ENCODE peak calls at places on chromosomes 1 and 21, in nine cellular contexts. D is fibroblast of villous mesenchyme, H is H1, L is pancreas, Q is A549, W is PC-9, J is coronary artery, G is stomach, Y is type B pancreatic cell. I is an unnamed sample.

GRCh38 chr1:88274431-88274830 is 409.6 kb upstream of the PKN2 start:
- DNase-seq in D (no peak), H (no peak), L (no peak), Q (no peak), W (no peak), J (no peak), G (no peak), Y (no peak), I (no peak)

GRCh38 chr1:185069202-185069601 is 23.8 kb downstream of the RNF2 start:
- DNase-seq in D (peak), H (no peak), L (no peak), Q (no peak), W (no peak), J (no peak), G (no peak), Y (no peak), I (no peak)

GRCh38 chr1:203548917-203549708 is 55.2 kb downstream of the OPTC start:
- DNase-seq in D (no peak), H (peak), L (no peak), Q (no peak), W (peak), J (no peak), G (no peak), Y (no peak), I (peak)

GRCh38 chr1:57061369-57061768 is 95.6 kb upstream of the C8B start:
- DNase-seq in D (no peak), H (no peak), L (no peak), Q (no peak), W (no peak), J (no peak), G (peak), Y (no peak), I (peak)

GRCh38 chr1:94690033-94690712 is 130.0 kb upstream of the SLC44A3 start:
- DNase-seq in D (peak), H (no peak), L (no peak), Q (no peak), W (no peak), J (no peak), G (no peak), Y (no peak), I (no peak)

GRCh38 chr1:213979751-213980605 is 7.8 kb upstream of the PROX1 start:
- DNase-seq in D (no peak), H (no peak), L (no peak), Q (no peak), W (no peak), J (no peak), G (no peak), Y (no peak), I (no peak)

GRCh38 chr21:45421846-45422775 is 17.1 kb downstream of the COL18A1 start:
- DNase-seq in D (no peak), H (no peak), L (peak), Q (no peak), W (no peak), J (no peak), G (no peak), Y (no peak), I (no peak)

GRCh38 chr1:227944931-227945890 is 2.5 kb downstream of the WNT9A start:
- DNase-seq in D (no peak), H (no peak), L (peak), Q (no peak), W (no peak), J (peak), G (peak), Y (peak), I (no peak)

GRCh38 chr1:173191011-173191410 is 16.1 kb downstream of the TNFSF4 start:
- DNase-seq in D (no peak), H (no peak), L (no peak), Q (peak), W (no peak), J (no peak), G (no peak), Y (no peak), I (peak)

GRCh38 chr1:81703352-81703735 is 97.4 kb upstream of the ADGRL2 start:
- DNase-seq in D (peak), H (no peak), L (no peak), Q (peak), W (peak), J (no peak), G (no peak), Y (no peak), I (peak)

GRCh38 chr1:234875953-234876814 is 252.5 kb downstream of the TOMM20 start:
- DNase-seq in D (peak), H (no peak), L (no peak), Q (peak), W (peak), J (no peak), G (peak), Y (no peak), I (peak)

GRCh38 chr1:99180915-99181314 is 83.4 kb upstream of the PLPPR4 start:
- DNase-seq in D (no peak), H (no peak), L (no peak), Q (no peak), W (no peak), J (no peak), G (no peak), Y (no peak), I (no peak)

GRCh38 chr1:202959276-202959620 is 1.1 kb upstream of the ADIPOR1 start:
- DNase-seq in D (peak), H (no peak), L (no peak), Q (peak), W (peak), J (no peak), G (no peak), Y (no peak), I (peak)

GRCh38 chr1:230407351-230407750 is 18.8 kb downstream of the PGBD5 start:
- DNase-seq in D (no peak), H (no peak), L (no peak), Q (peak), W (no peak), J (no peak), G (no peak), Y (no peak), I (no peak)

GRCh38 chr1:182611326-182611725 is 7.1 kb upstream of the RGS16 start:
- DNase-seq in D (no peak), H (no peak), L (no peak), Q (no peak), W (no peak), J (no peak), G (no peak), Y (no peak), I (no peak)

GRCh38 chr1:78649628-78650027 is at the start of gene IFI44:
- DNase-seq in D (peak), H (no peak), L (peak), Q (no peak), W (no peak), J (no peak), G (peak), Y (no peak), I (peak)

GRCh38 chr1:205172729-205173366 is 38.7 kb downstream of the DSTYK start:
- DNase-seq in D (peak), H (no peak), L (no peak), Q (peak), W (peak), J (no peak), G (no peak), Y (no peak), I (peak)

GRCh38 chr21:25186278-25186677 is 421.0 kb downstream of the MRPL39 start:
- DNase-seq in D (no peak), H (no peak), L (no peak), Q (no peak), W (no peak), J (no peak), G (no peak), Y (no peak), I (no peak)

GRCh38 chr21:40204956-40205355 is 337.7 kb downstream of the PCP4 start:
- DNase-seq in D (no peak), H (no peak), L (no peak), Q (no peak), W (no peak), J (no peak), G (no peak), Y (no peak), I (no peak)

GRCh38 chr1:173570370-173571030 is 32.4 kb downstream of the SLC9C2 start:
- DNase-seq in D (no peak), H (no peak), L (no peak), Q (no peak), W (no peak), J (no peak), G (no peak), Y (no peak), I (no peak)

GRCh38 chr21:18245493-18245967 is 897 bp downstream of the CHODL start:
- DNase-seq in D (no peak), H (no peak), L (no peak), Q (no peak), W (no peak), J (no peak), G (no peak), Y (no peak), I (no peak)

GRCh38 chr1:19372602-19373001 is 60.5 kb downstream of the SLC66A1 start:
- DNase-seq in D (peak), H (no peak), L (no peak), Q (no peak), W (no peak), J (no peak), G (no peak), Y (no peak), I (no peak)

GRCh38 chr1:247330548-247331171 is 1.0 kb downstream of the ZNF496 start:
- DNase-seq in D (no peak), H (no peak), L (no peak), Q (no peak), W (no peak), J (no peak), G (no peak), Y (no peak), I (no peak)

GRCh38 chr1:97901017-97901658 is 19.7 kb downstream of the DPYD start:
- DNase-seq in D (peak), H (no peak), L (no peak), Q (no peak), W (no peak), J (no peak), G (no peak), Y (no peak), I (peak)

GRCh38 chr1:12052008-12052573 is 11.0 kb upstream of the TNFRSF8 start:
- DNase-seq in D (peak), H (no peak), L (no peak), Q (peak), W (peak), J (peak), G (no peak), Y (no peak), I (peak)

GRCh38 chr1:111205724-111206070 is 5.3 kb upstream of the DENND2D start:
- DNase-seq in D (peak), H (no peak), L (no peak), Q (no peak), W (no peak), J (no peak), G (no peak), Y (no peak), I (peak)

DNA sequence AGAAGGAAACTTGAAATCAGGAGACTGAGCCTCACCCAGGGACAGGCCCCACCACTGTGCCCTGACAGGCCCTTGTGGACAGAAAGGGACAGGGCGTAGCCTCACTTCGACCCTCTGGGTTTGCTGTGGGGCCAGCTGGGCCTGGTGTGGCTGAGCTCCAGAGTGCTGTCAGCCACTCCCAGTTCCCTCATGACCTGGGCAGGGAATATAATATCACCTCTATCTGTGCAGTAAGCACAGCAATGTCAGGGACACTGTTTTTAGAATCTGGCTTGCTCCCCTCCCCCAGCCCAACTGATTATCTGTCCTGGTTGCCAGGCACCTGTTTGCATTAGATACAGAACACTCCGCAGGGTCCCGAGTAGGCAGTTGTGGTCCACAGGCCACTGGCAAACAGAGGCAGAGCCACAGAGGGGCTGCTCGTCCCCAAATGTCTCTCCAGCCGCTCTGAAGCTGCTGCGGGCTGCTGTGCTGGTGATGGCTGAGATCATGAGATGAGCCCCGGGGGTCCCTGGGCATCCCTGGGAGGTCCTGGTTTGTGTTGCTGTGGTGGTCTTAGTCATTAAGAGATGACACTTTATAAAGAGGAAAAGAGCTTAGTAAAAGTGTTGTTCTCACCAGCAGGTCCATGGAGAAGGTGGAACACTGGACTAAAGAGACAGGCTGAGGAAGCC is 51.6 kb downstream of the ETS2 start:
- DNase-seq in D (no peak), H (no peak), L (no peak), Q (no peak), W (no peak), J (no peak), G (no peak), Y (peak), I (no peak)
- TF ChIP-seq CTCF in D (no peak), H (no peak), L (no peak), Q (no peak), W (no peak), J (no peak), G (no peak), Y (no peak), I (no peak)

GRCh38 chr1:35857830-35858229 is 25.2 kb upstream of the AGO1 start:
- DNase-seq in D (peak), H (no peak), L (no peak), Q (peak), W (no peak), J (no peak), G (no peak), Y (no peak), I (peak)
- TF ChIP-seq CTCF in D (peak), H (no peak), L (no peak), Q (peak), W (peak), J (no peak), G (no peak), Y (peak), I (no peak)

DNA sequence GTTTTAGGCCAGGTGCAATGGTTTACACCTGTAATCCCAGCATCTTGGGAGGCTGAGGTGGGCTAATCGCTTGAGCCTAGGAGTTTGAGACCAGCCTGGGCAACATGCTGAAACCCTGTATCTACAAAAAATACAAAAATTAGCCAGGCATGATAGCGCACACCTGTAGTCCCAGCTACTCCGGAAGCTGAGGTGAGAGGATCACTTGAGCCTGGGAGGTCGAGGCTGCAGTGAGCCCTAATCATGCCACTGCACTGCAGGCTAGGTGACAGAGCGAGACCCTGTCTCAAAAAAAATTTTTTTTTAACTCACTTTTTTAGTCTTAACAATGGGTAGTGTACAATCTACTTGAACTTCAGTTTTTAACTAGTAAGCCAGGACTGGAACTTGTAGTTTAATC is 137.5 kb downstream of the HS2ST1 start:
- DNase-seq in D (no peak), H (no peak), L (no peak), Q (no peak), W (no peak), J (no peak), G (no peak), Y (no peak), I (no peak)
- TF ChIP-seq CTCF in D (no peak), H (no peak), L (no peak), Q (no peak), W (no peak), J (no peak), G (no peak), Y (no peak), I (no peak)

GRCh38 chr1:39689635-39690034 is 1.6 kb downstream of the HPCAL4 start:
- DNase-seq in D (no peak), H (no peak), L (no peak), Q (no peak), W (no peak), J (no peak), G (no peak), Y (no peak), I (no peak)

GRCh38 chr1:39692152-39693064 is 1.2 kb upstream of the HPCAL4 start:
- DNase-seq in D (no peak), H (no peak), L (peak), Q (no peak), W (no peak), J (no peak), G (peak), Y (no peak), I (no peak)

GRCh38 chr1:39691383-39692151 is at the start of gene HPCAL4:
- DNase-seq in D (peak), H (peak), L (peak), Q (peak), W (peak), J (peak), G (peak), Y (peak), I (peak)

GRCh38 chr1:39690225-39690624 is 1.0 kb downstream of the HPCAL4 start:
- DNase-seq in D (no peak), H (no peak), L (no peak), Q (no peak), W (no peak), J (no peak), G (no peak), Y (no peak), I (no peak)

DNA sequence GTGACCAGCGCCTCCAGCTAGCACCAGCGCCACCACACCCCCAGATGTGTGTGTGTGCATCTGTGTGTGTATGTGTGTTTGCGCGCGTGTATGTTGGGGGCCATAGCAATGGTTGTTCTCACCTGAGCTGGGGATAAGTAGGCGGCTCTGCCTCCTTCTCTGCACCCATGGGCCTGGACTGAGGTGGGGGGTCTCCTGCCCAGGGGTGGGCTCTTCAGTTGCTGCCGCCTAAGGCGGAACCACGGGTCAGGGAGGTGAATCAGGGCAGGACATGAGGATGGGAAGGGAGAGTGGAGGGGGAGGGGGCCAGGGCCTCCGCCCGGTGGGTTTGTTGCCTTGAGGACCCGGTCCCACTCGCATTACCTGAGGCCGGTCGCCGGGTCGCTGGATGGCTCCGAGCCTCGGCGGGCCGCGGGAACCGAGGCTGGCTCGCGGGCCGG is 270 bp downstream of the HPCAL4 start:
- DNase-seq in D (no peak), H (no peak), L (no peak), Q (no peak), W (no peak), J (no peak), G (no peak), Y (no peak), I (no peak)
- TF ChIP-seq CTCF in D (no peak), H (no peak), L (no peak), Q (no peak), W (no peak), J (no peak), G (no peak), Y (no peak), I (no peak)

DNA sequence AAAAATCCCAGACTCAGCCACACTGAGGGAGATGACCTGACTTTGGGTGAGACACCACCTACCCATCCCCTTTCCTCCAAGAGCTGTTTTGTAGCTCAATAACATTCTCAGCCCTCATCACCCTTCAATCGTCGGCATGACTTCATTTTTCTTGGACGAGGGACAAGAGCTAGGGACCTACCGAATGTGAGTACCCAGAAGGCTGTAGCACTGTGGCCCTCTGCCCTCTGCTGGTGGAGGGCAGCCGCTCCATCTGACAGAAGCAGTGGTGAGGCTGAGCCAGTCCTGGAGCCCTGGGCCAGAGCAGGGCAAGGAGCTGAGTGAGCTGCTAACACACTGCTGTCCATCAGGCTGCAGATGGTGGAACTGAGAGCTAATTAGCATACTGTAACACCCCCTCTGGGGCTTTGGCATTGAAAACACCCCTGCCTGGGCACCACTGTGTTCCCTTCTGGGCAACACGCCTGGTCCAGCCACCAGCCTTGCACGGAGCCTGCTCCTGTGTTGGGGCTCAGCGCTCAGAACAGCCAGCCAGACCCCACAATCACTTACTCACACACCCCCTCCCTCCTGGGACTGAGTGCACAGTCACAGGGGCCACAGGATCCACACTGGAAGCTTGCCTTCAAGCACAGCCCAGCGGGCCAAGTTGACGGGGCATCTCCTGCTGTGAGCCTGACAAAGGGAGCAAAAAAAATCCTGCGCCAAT is 18.3 kb upstream of the ALPL start:
- DNase-seq in D (peak), H (no peak), L (no peak), Q (peak), W (peak), J (no peak), G (no peak), Y (no peak), I (peak)
- TF ChIP-seq CTCF in D (peak), H (peak), L (no peak), Q (peak), W (peak), J (no peak), G (peak), Y (peak), I (peak)

DNA sequence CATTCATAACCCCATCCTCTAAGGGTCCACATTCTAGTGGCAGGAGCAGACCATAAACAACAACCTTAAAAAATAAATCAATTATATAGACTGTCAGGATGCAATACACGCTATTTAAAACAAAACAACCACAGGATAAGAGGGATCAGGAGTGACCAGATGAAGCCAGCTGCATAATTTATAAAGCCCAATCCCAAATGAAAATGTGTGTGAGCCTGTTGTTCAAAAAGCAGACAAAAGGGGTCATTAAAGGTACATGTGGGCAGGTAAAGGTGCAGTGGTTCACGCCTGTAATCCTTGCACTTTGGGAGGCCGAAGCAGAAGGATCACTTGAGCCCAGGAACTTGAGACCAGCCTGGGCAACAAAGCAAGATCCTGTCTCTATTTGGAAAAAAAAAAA is 10.4 kb upstream of the LDLRAP1 start:
- DNase-seq in D (no peak), H (no peak), L (no peak), Q (no peak), W (no peak), J (no peak), G (no peak), Y (no peak), I (no peak)
- TF ChIP-seq CTCF in D (no peak), H (no peak), L (no peak), Q (no peak), W (no peak), J (no peak), G (no peak), Y (no peak), I (no peak)

GRCh38 chr1:27928216-27928954 is 6.4 kb upstream of the SMPDL3B start:
- DNase-seq in D (no peak), H (no peak), L (no peak), Q (peak), W (no peak), J (no peak), G (no peak), Y (no peak), I (peak)
- TF ChIP-seq CTCF in D (no peak), H (peak), L (no peak), Q (no peak), W (no peak), J (no peak), G (no peak), Y (no peak), I (no peak)

I was measured in MCF 10A.